ENCODE peak calls at places on chromosomes 11 and 22, in five cellular contexts. D, N, O, U and P are unnamed samples. For H3K9me3, the result is how much of the 10 kb centered on the place peaks cover.

GRCh38 chr11:107043242-107043991 is 25.1 kb upstream of the GUCY1A2 start:
- DNase-seq in N (no peak), U (no peak), D (no peak), O (no peak), P (no peak)

GRCh38 chr22:19911540-19912235 is 29.9 kb upstream of the COMT start:
- DNase-seq in U (no peak), O (no peak), D (no peak), N (no peak), P (no peak)

GRCh38 chr11:62011881-62012280 is 44.4 kb upstream of the FTH1 start:
- DNase-seq in O (no peak), N (no peak), U (no peak), D (no peak), P (no peak)

GRCh38 chr11:127470485-127470884 is 469.9 kb upstream of the KIRREL3 start:
- DNase-seq in O (peak), U (no peak), D (no peak), N (no peak), P (no peak)

GRCh38 chr11:121886005-121886739 is 229.8 kb downstream of the BLID start:
- DNase-seq in D (peak), N (no peak), O (peak), U (no peak), P (no peak)

GRCh38 chr11:99241059-99241458 is 220.3 kb downstream of the CNTN5 start:
- DNase-seq in O (no peak), D (no peak), N (no peak), U (no peak), P (no peak)

GRCh38 chr11:13440100-13440855 is 22.7 kb downstream of the BTBD10 start:
- DNase-seq in O (peak), N (no peak), U (no peak), D (no peak), P (no peak)

GRCh38 chr22:40094449-40094848 is 83.3 kb upstream of the TNRC6B start:
- DNase-seq in O (no peak), U (no peak), N (no peak), D (no peak), P (no peak)

GRCh38 chr22:23772315-23773246 is at the start of gene MMP11:
- DNase-seq in U (peak), N (peak), D (peak), O (peak), P (peak)

GRCh38 chr22:31850135-31850534 is 94.2 kb upstream of the YWHAH start:
- DNase-seq in U (no peak), D (no peak), N (no peak), O (no peak), P (no peak)

GRCh38 chr11:412641-413119 is 2.1 kb downstream of the SIGIRR start:
- DNase-seq in N (no peak), U (no peak), O (no peak), D (no peak), P (no peak)

GRCh38 chr22:47041201-47042115 is 279.0 kb downstream of the TBC1D22A start:
- DNase-seq in D (no peak), U (no peak), N (no peak), O (no peak), P (no peak)

GRCh38 chr11:35144103-35144741 is 5.3 kb downstream of the CD44 start:
- DNase-seq in N (peak), U (peak), D (no peak), O (peak), P (no peak)

GRCh38 chr11:46240371-46240770 is 37.1 kb upstream of the CREB3L1 start:
- DNase-seq in N (no peak), O (no peak), U (no peak), D (no peak), P (no peak)

GRCh38 chr11:20243974-20244373 is 83.7 kb upstream of the DBX1 start:
- DNase-seq in D (no peak), N (no peak), O (no peak), U (no peak), P (no peak)

GRCh38 chr22:45096256-45096907 is 67.3 kb upstream of the NUP50 start:
- DNase-seq in O (peak), U (peak), N (peak), D (no peak), P (peak)

GRCh38 chr11:1564535-1565172 is 7.4 kb downstream of the DUSP8 start:
- DNase-seq in U (no peak), N (no peak), O (peak), D (peak), P (peak)

GRCh38 chr22:19126309-19126666 is 4.1 kb upstream of the DGCR2 start:
- DNase-seq in D (no peak), U (no peak), O (no peak), N (no peak), P (no peak)

GRCh38 chr22:35749808-35750207 is 32.1 kb downstream of the APOL5 start:
- DNase-seq in N (no peak), O (no peak), U (no peak), D (no peak), P (no peak)

GRCh38 chr11:1733009-1733715 is 17.2 kb downstream of the IFITM10 start:
- DNase-seq in D (no peak), U (no peak), N (no peak), O (no peak), P (no peak)

DNA sequence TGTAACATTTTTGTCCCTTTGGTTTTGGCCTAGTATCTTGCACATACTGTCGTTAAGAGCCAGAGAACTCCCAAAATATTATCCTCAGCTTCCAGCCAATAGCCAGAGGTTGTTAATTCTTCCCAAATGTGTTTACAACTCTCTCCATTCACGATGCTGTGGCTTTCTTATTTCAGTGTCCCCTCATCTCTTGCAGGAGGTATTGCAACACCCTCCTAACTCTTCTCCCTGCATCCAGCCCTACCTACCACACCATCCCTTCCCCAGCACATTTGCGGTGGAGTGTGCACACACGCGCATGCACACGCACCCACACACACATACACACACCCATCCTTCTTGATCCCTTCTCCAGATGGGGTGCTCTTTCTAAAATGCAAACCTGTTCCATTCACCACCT is 75.6 kb upstream of the LMO2 start:
- DNase-seq in O (no peak), U (no peak), D (no peak), N (no peak), P (no peak)
- H3K9me3 ChIP-seq in O (under half), U (under half), D (under half), N (under half), P (under half)

DNA sequence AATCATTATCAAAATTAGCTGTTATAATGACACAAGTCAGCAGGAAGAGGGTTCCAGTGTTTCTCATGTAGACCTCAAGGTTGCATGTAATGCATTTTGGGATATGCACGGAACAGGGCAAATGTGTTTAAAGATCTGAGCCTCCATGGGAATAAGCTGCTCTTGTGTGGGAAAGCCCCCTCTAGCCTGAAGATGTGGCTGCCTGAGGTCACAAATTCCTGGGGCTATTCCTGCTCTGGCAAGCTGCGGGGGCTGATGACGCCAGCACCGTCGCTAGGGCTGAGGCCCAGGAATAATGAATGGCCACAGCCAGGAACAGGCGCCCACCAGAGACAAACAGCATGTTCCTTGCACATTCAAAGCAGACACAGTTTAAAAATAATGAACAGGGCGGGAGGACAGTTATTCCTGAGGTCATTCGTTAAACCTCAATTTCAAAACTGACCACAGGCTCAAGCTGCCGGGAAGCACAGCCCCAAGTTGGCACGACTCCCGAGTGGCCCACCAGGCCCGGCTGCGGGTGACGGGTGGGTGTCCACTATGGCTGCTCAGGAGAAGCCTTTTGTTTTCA is 11.7 kb downstream of the OSBPL5 start:
- DNase-seq in N (no peak), U (no peak), D (peak), O (peak), P (peak)
- H3K27ac ChIP-seq in N (no peak), U (no peak), D (peak), O (no peak), P (peak)

DNA sequence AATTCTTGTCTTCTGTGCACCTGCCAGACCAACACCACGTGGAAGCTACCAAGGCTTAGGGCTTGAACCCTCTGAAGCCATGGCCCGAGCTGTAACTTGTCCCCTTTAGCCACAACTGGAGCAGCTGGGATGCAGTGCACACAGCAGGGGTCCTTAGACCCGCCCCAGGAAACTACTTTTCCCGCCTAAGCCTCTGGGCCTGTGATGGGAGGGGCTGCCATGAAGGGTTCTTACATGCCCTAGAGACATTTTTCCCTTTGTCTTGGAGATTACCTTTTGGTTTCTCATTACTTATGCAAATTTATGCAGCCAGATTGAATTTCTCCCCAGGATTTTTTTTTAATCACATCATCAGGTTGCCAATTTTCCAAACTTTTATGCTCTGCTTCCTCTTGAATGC is 9.7 kb downstream of the PATE3 start:
- DNase-seq in U (no peak), O (no peak), N (no peak), D (no peak), P (no peak)
- H3K9me3 ChIP-seq in U (under half), O (under half), N (under half), D (half or more), P (half or more)

GRCh38 chr11:65429069-65429681 is 6.6 kb downstream of the NEAT1 start:
- DNase-seq in D (no peak), O (peak), N (peak), U (no peak), P (no peak)

GRCh38 chr11:65430406-65431217 is 8.0 kb downstream of the NEAT1 start:
- DNase-seq in D (no peak), O (no peak), U (no peak), N (peak), P (no peak)

GRCh38 chr11:65431452-65432132 is 9.0 kb downstream of the NEAT1 start:
- DNase-seq in D (no peak), O (no peak), N (no peak), U (no peak), P (no peak)

GRCh38 chr11:65428578-65429068 is 6.0 kb downstream of the NEAT1 start:
- DNase-seq in O (no peak), U (no peak), D (no peak), N (peak), P (peak)

GRCh38 chr11:65429724-65430405 is 7.3 kb downstream of the NEAT1 start:
- DNase-seq in O (peak), N (peak), D (peak), U (no peak), P (peak)
- H3K27ac ChIP-seq in O (peak), N (peak), D (peak), U (peak), P (peak)